ENCODE peak calls at places on chromosomes 5 and 9, in eight cellular contexts. R, C, K, V, T, U, W and S are unnamed samples.
A peak's percentile ranks its signal among the peaks of the same experiment; 100 is the strongest.

GRCh38 chr9:92754091-92754740 is 10.4 kb downstream of the BICD2 start:
- DNase-seq in C (peak; percentile 13), T (no peak), W (no peak), V (no peak), R (no peak), U (no peak), K (no peak), S (no peak)

GRCh38 chr9:108383801-108384200 is 472.0 kb downstream of the ACTL7B start:
- DNase-seq in W (no peak), T (no peak), K (no peak), U (peak; percentile 7), V (no peak), C (no peak), R (no peak), S (no peak)

GRCh38 chr9:4371108-4371507 is 71.2 kb upstream of the GLIS3 start:
- DNase-seq in R (peak; percentile 80), C (no peak), V (no peak), U (peak; percentile 87), K (no peak), W (no peak), T (no peak), S (peak; percentile 31)

GRCh38 chr9:74570879-74571512 is 73.9 kb downstream of the RORB start:
- DNase-seq in U (peak; percentile 47), K (no peak), R (peak; percentile 48), V (no peak), T (peak; percentile 16), W (no peak), C (peak; percentile 68), S (peak; percentile 42)

GRCh38 chr5:140113180-140113698 is 670 bp upstream of the PURA start:
- DNase-seq in W (peak; percentile 21), R (no peak), K (peak; percentile 24), V (peak; percentile 78), C (peak; percentile 82), U (no peak), T (no peak), S (peak; percentile 17)

GRCh38 chr9:81874926-81875325 is 53.3 kb upstream of the SPATA31D4 start:
- DNase-seq in T (no peak), U (peak; percentile 43), W (peak; percentile 20), K (no peak), R (peak; percentile 90), C (no peak), V (no peak), S (no peak)

GRCh38 chr9:134287591-134288518 is 38.4 kb upstream of the RXRA start:
- DNase-seq in W (no peak), C (peak; percentile 77), U (no peak), T (no peak), V (peak; percentile 58), R (no peak), K (peak; percentile 6), S (peak; percentile 36)

GRCh38 chr5:155394727-155395126 is 381.2 kb downstream of the KIF4B start:
- DNase-seq in W (no peak), C (no peak), R (no peak), T (no peak), V (no peak), K (no peak), U (no peak), S (no peak)

GRCh38 chr9:113649054-113649453 is 185.5 kb downstream of the RGS3 start:
- DNase-seq in C (peak; percentile 49), V (no peak), K (peak; percentile 35), W (peak; percentile 34), T (no peak), U (no peak), R (peak; percentile 60), S (no peak)

GRCh38 chr9:33167084-33167948 is at the start of gene B4GALT1:
- DNase-seq in V (peak; percentile 100), R (peak; percentile 98), W (peak; percentile 97), K (peak; percentile 95), C (peak; percentile 97), T (peak; percentile 41), U (peak; percentile 86), S (peak; percentile 97)

GRCh38 chr5:146050061-146050460 is 55.3 kb downstream of the PLAC8L1 start:
- DNase-seq in K (no peak), T (no peak), R (no peak), U (no peak), V (no peak), W (no peak), C (no peak), S (no peak)

GRCh38 chr9:97786341-97786740 is 66.7 kb upstream of the FOXE1 start:
- DNase-seq in R (no peak), V (no peak), T (peak; percentile 19), C (peak; percentile 71), W (no peak), U (peak; percentile 70), K (no peak), S (peak; percentile 59)

GRCh38 chr9:96222132-96222531 is 79.8 kb downstream of the HSD17B3 start:
- DNase-seq in V (no peak), C (no peak), R (peak; percentile 46), W (no peak), U (peak; percentile 17), T (no peak), K (no peak), S (peak; percentile 43)
- TF ChIP-seq CTCF in V (peak; percentile 16), C (peak; percentile 78), R (peak; percentile 68), W (peak; percentile 23), U (peak; percentile 74), T (peak; percentile 67), K (peak; percentile 10), S (peak; percentile 55)

DNA sequence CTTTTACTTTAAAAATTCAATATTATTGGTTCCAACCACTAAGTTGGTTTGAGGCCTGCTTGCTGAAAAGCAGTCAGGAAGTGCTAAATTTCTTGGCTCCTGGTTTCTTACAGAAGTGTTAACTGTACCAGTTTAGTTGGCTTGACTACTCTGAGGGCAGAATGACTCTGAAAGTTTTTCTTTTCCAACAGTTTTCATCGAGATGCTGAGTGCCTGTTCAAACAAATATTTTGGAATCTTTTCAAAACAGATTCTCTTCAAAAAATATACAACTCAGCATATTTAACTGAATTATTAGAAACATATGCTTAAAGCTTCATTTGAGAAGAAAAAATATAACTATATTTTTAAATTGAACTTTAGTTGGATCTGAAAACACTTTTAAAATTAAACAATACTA is 37.0 kb downstream of the SLC38A9 start:
- DNase-seq in C (no peak), T (no peak), U (no peak), K (no peak), W (no peak), R (peak; percentile 31), V (no peak), S (no peak)
- H3K27ac ChIP-seq in C (no peak overlapping the region), T (no peak overlapping the region), U (no peak overlapping the region), K (no peak overlapping the region), W (no peak overlapping the region), R (no peak overlapping the region), V (no peak overlapping the region), S (no peak overlapping the region)

DNA sequence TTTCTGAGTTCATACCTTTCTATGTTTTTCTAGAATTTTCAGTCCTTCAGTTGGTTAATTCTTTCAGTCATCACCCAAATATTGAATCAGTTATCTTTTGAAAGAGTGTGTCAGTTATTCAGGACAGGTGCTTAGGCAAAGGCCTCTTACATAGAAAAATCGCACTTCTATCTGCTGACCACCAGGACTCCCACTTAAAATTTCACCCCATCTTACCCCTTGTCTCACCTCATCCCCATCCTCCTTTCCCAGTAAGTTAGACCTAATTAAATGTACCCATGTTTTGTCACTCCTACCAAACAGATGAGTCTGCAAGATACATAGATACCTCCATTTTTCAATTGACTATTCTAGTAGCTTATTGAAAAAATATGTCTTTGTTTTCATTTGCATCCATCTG is 159.9 kb upstream of the PIK3R1 start:
- DNase-seq in V (no peak), T (no peak), R (no peak), U (no peak), K (no peak), C (no peak), W (no peak), S (no peak)
- TF ChIP-seq CTCF in V (no peak), T (peak; percentile 16), R (no peak), U (no peak), K (no peak), C (peak; percentile 66), W (no peak), S (no peak)

DNA sequence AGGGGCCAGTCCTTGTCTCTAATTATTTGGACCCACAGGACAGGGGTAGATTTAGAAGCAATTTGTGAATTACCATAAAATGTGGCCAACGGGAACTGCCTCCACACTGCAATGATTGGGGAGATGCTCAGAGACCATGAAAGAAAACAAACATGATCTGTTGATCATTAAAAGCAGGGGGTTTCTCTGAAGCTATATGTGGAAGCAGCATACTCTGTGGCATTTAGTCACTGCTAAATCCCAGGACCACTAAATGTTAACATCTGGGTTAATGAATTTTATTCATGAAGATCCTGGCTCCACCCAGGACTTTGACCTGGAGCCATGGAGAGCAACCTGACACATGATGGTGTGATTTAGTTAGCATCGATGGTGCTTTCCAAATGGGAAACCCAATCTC is 497.8 kb downstream of the AGTPBP1 start:
- DNase-seq in V (no peak), T (no peak), W (no peak), R (no peak), C (no peak), K (no peak), U (no peak), S (no peak)
- H3K27ac ChIP-seq in V (no peak overlapping the region), T (no peak overlapping the region), W (no peak overlapping the region), R (no peak overlapping the region), C (no peak overlapping the region), K (no peak overlapping the region), U (no peak overlapping the region), S (no peak overlapping the region)

DNA sequence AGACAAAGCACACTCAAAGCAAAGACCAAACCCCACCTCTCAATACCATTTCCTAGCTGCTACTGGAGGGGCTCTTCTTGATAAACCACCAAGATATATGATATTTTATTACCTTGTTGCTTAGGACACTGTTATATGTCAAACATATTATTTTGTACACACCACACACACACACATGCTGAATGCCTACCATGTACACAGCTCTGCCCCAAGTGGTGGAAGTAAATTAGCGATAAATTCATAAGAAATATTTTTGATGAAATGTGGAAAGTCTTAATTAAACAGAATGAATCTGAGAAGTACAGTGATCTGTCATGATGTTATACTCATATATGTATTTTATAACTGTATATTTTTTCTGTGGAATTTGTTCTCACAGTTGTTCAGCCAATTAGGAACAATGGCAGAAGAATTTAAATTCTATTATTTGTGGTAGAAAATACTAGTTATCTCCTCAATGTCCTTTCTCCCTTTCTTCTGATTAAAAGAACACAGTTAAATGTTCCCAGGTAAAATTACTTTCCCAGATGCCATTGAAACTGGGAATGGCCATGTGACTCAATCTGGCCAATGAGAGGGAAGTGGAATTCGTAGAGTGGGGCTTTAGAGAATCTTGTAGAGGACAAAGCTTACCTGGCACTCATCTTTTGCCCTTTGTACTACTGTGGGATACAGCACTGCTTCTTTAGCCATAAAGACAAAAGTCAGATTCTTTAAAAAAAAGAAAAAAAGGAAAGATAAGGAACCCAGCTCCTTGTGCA is 156.5 kb downstream of the SNCAIP start:
- DNase-seq in T (no peak), K (no peak), W (no peak), U (no peak), C (no peak), R (no peak), V (no peak), S (no peak)
- TF ChIP-seq CTCF in T (peak; percentile 36), K (no peak), W (no peak), U (peak; percentile 34), C (peak; percentile 35), R (peak; percentile 10), V (no peak), S (peak; percentile 15)

DNA sequence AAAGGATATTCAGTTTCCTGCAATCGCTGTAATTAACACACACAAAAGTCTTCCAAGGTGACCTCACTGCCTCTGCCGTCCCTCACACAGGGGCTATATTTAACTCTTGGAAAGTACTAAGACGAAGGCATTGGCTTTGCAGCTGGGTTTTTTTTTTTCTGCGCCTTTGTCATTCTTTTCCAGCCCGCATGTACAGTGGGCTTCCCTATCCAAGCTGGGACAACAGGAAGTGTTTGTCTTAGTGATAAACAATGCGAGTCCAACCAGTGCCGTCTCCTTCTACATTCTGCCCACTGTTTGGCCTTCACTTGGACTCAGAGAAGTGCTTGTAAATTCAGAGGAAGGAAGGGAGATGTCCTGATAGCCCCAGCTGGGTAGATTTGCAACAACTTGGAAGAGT is 17.6 kb downstream of the AFAP1L1 start:
- DNase-seq in K (no peak), T (no peak), U (no peak), V (no peak), W (no peak), C (no peak), R (peak; percentile 34), S (no peak)
- H3K27ac ChIP-seq in K (peak overlapping the region; percentile 73), T (no peak overlapping the region), U (no peak overlapping the region), V (peak overlapping the region; percentile 37), W (peak overlapping the region; percentile 2), C (no peak overlapping the region), R (peak overlapping the region; percentile 91), S (no peak overlapping the region)